ENCODE peak calls at places on chromosome 11, in four cellular contexts. D is NCI-H460, A is brain pericyte, T is NCI-H1105. P is an unnamed sample.

GRCh38 chr11:128835741-128836410 is 31.2 kb downstream of the KCNJ1 start:
- DNase-seq in D (no peak), A (no peak), T (no peak), P (no peak)

GRCh38 chr11:116732740-116733385 is 39.9 kb downstream of the BUD13 start:
- DNase-seq in D (peak), A (no peak), T (peak), P (peak)

GRCh38 chr11:63620928-63621539 is 6.8 kb upstream of the PLAAT3 start:
- DNase-seq in D (no peak), A (no peak), T (no peak), P (no peak)

GRCh38 chr11:118615282-118615979 is 8.0 kb downstream of the PHLDB1 start:
- DNase-seq in D (no peak), A (no peak), T (no peak), P (peak)

GRCh38 chr11:92978226-92979111 is 9.0 kb downstream of the MTNR1B start:
- DNase-seq in D (no peak), A (no peak), T (peak), P (no peak)

GRCh38 chr11:1274501-1274900 is 34.9 kb downstream of the TOLLIP start:
- DNase-seq in D (no peak), A (no peak), T (no peak), P (no peak)

GRCh38 chr11:129732926-129733325 is 82.7 kb upstream of the TMEM45B start:
- DNase-seq in D (no peak), A (no peak), T (no peak), P (no peak)

GRCh38 chr11:130533113-130533803 is 84.8 kb downstream of the ADAMTS15 start:
- DNase-seq in D (no peak), A (no peak), T (peak), P (no peak)

GRCh38 chr11:121657191-121657590 is 204.4 kb upstream of the SORL1-AS1 start:
- DNase-seq in D (no peak), A (no peak), T (no peak), P (no peak)

GRCh38 chr11:69127091-69127850 is 28.5 kb upstream of the SMIM38 start:
- DNase-seq in D (no peak), A (no peak), T (no peak), P (no peak)

GRCh38 chr11:32574446-32574845 is 9.2 kb upstream of the EIF3M start:
- DNase-seq in D (no peak), A (no peak), T (no peak), P (no peak)

GRCh38 chr11:74248469-74248868 is 63.0 kb downstream of the P4HA3 start:
- DNase-seq in D (no peak), A (no peak), T (no peak), P (no peak)

GRCh38 chr11:14042686-14043440 is 80.3 kb downstream of the SPON1 start:
- DNase-seq in D (no peak), A (no peak), T (no peak), P (no peak)

GRCh38 chr11:82791779-82792178 is 58.1 kb upstream of the FAM181B start:
- DNase-seq in D (no peak), A (no peak), T (no peak), P (no peak)

GRCh38 chr11:10659339-10660216 is 34.0 kb downstream of the IRAG1 start:
- DNase-seq in D (peak), A (no peak), T (no peak), P (peak)

GRCh38 chr11:77547863-77548551 is 41.7 kb upstream of the AQP11 start:
- DNase-seq in D (peak), A (no peak), T (peak), P (peak)

GRCh38 chr11:69234171-69234570 is 59.8 kb upstream of the MYEOV start:
- DNase-seq in D (no peak), A (no peak), T (no peak), P (no peak)

GRCh38 chr11:113505541-113506375 is 30.6 kb upstream of the DRD2 start:
- DNase-seq in D (peak), A (no peak), T (no peak), P (no peak)

GRCh38 chr11:60974726-60975125 is 3.2 kb downstream of the CD6 start:
- DNase-seq in D (no peak), A (no peak), T (no peak), P (no peak)

GRCh38 chr11:36165638-36166389 is 123.4 kb downstream of the COMMD9 start:
- DNase-seq in D (no peak), A (no peak), T (peak), P (peak)

GRCh38 chr11:85947431-85948272 is 92.5 kb downstream of the CCDC83 start:
- DNase-seq in D (no peak), A (peak), T (no peak), P (peak)

GRCh38 chr11:126355926-126356897 is 726 bp downstream of the ST3GAL4 start:
- DNase-seq in D (no peak), A (no peak), T (peak), P (no peak)

GRCh38 chr11:86988351-86988881 is 33.2 kb upstream of the FZD4 start:
- DNase-seq in D (no peak), A (no peak), T (peak), P (no peak)

GRCh38 chr11:209275-210121 is 2.0 kb downstream of the RIC8A start:
- DNase-seq in D (no peak), A (no peak), T (no peak), P (peak)

GRCh38 chr11:69091638-69092165 is 43.0 kb downstream of the TPCN2 start:
- DNase-seq in D (no peak), A (no peak), T (no peak), P (no peak)

GRCh38 chr11:131924446-131925240 is 554.2 kb downstream of the NTM start:
- DNase-seq in D (no peak), A (no peak), T (no peak), P (peak)

GRCh38 chr11:65650547-65651338 is 12.0 kb downstream of the RELA start:
- DNase-seq in D (no peak), A (no peak), T (no peak), P (no peak)

GRCh38 chr11:66809592-66809991 is 33.6 kb upstream of the RCE1 start:
- DNase-seq in D (no peak), A (no peak), T (no peak), P (no peak)

GRCh38 chr11:3190600-3190999 is 25.5 kb upstream of the OSBPL5 start:
- DNase-seq in D (no peak), A (no peak), T (no peak), P (no peak)

P was measured in ACHN.